ENCODE peak calls at places on chromosome 2, in four cellular contexts. E, F, B and C are unnamed samples.

GRCh38 chr2:219416233-219416598 is 2.0 kb upstream of the DES start:
- DNase-seq in E (no peak), F (no peak), B (no peak), C (no peak)

GRCh38 chr2:120919771-120920437 is 184.2 kb downstream of the GLI2 start:
- DNase-seq in E (no peak), F (no peak), B (no peak), C (no peak)

GRCh38 chr2:231245253-231246094 is 47.0 kb downstream of the ARMC9 start:
- DNase-seq in E (no peak), F (no peak), B (no peak), C (no peak)

GRCh38 chr2:215884741-215885140 is 128.6 kb downstream of the MREG start:
- DNase-seq in E (no peak), F (no peak), B (no peak), C (no peak)

GRCh38 chr2:50850290-50850969 is 181.5 kb downstream of the NRXN1 start:
- DNase-seq in E (no peak), F (no peak), B (no peak), C (no peak)

GRCh38 chr2:30147715-30148611 is 1.2 kb downstream of the YPEL5 start:
- DNase-seq in E (no peak), F (peak), B (peak), C (no peak)

GRCh38 chr2:1717129-1717528 is 27.2 kb downstream of the PXDN start:
- DNase-seq in E (no peak), F (no peak), B (no peak), C (no peak)

GRCh38 chr2:153235516-153235915 is 243.0 kb downstream of the RPRM start:
- DNase-seq in E (no peak), F (no peak), B (no peak), C (no peak)

GRCh38 chr2:102510791-102511575 is 38.0 kb downstream of the SLC9A4 start:
- DNase-seq in E (no peak), F (no peak), B (no peak), C (no peak)

GRCh38 chr2:237892936-237893595 is 33.6 kb downstream of the RAMP1 start:
- DNase-seq in E (no peak), F (no peak), B (no peak), C (no peak)

GRCh38 chr2:223052710-223053261 is 796 bp downstream of the KCNE4 start:
- DNase-seq in E (no peak), F (no peak), B (no peak), C (no peak)

GRCh38 chr2:187138240-187138639 is 289.3 kb upstream of the ZSWIM2 start:
- DNase-seq in E (peak), F (peak), B (no peak), C (peak)

GRCh38 chr2:156999657-157000056 is 257.8 kb upstream of the GALNT5 start:
- DNase-seq in E (no peak), F (no peak), B (no peak), C (no peak)

GRCh38 chr2:201959626-201960025 is 74.0 kb upstream of the FZD7 start:
- DNase-seq in E (no peak), F (no peak), B (no peak), C (no peak)

GRCh38 chr2:180322781-180323180 is 315.7 kb upstream of the CWC22 start:
- DNase-seq in E (no peak), F (no peak), B (no peak), C (no peak)

GRCh38 chr2:170518911-170519310 is 196.2 kb upstream of the SP5 start:
- DNase-seq in E (no peak), F (no peak), B (no peak), C (no peak)

GRCh38 chr2:102111823-102112222 is 30.7 kb upstream of the IL1R1 start:
- DNase-seq in E (no peak), F (peak), B (no peak), C (no peak)

GRCh38 chr2:137969418-137969765 is 5.1 kb downstream of the HNMT start:
- DNase-seq in E (no peak), F (no peak), B (no peak), C (no peak)

GRCh38 chr2:75587954-75588587 is 27.3 kb upstream of the EVA1A start:
- DNase-seq in E (no peak), F (no peak), B (no peak), C (no peak)

GRCh38 chr2:202249521-202249850 is 11.1 kb upstream of the SUMO1 start:
- DNase-seq in E (no peak), F (no peak), B (no peak), C (no peak)

GRCh38 chr2:206869824-206870495 is 69.4 kb upstream of the CPO start:
- DNase-seq in E (no peak), F (no peak), B (no peak), C (no peak)

DNA sequence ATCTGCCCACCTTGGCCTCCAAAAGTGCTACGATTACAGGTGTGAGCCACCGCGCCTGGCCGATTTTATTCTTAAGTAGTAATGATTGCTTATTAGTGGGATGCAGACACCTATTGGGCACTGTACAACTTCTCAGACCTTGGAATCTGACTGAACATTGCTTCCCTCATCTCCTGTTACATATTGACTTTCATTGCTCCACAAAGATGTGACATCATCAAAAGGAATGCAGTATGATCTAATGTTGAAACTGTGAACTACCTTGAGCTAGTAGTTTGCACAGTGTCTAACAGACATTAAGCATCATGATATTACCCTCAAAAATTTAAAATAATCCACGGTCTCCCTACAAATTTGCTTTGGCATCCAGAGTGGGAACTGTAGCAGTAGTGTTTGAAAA is 109.8 kb upstream of the SIX2 start:
- DNase-seq in E (no peak), F (peak), B (no peak), C (peak)
- TF ChIP-seq TCF7L2 in E (no peak), F (no peak), B (no peak), C (no peak)

GRCh38 chr2:143473206-143473605 is 344.0 kb downstream of the ARHGAP15 start:
- DNase-seq in E (no peak), F (no peak), B (no peak), C (no peak)

GRCh38 chr2:143477724-143478443 is 348.7 kb downstream of the ARHGAP15 start:
- DNase-seq in E (no peak), F (no peak), B (no peak), C (no peak)

GRCh38 chr2:143475131-143475784 is 346.0 kb downstream of the ARHGAP15 start:
- DNase-seq in E (no peak), F (no peak), B (no peak), C (no peak)

GRCh38 chr2:143474568-143474967 is 345.3 kb downstream of the ARHGAP15 start:
- DNase-seq in E (no peak), F (no peak), B (no peak), C (no peak)

DNA sequence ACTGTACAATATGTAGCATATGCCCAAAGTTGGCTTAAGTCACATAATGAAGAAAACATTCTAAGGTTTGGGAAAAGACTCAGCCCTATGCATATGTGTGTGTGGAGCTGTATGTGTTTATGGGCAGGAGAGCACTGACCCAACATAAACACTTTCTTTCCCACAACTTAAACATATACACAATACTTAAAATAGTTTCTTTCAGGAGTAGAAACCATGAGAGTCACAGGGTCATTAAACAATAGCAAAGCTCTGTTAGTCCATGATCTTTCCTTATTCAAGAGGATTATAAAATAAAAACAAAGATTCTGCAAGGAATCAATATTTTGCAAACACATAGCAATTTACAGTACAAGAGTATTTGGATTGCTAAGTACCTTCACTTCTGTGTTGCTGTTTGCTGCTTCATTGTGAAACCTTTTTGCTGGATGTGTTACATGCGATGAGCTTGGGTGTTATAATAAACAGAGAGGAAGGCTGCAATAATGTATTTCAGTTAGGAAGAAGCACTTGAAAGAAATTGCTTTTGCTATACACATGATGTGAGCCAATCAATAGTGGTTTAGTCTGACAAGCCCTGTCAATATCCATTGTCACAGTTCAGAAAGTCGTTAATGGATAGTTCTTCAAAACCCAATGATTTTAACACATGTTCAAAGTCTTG is 347.3 kb downstream of the ARHGAP15 start:
- DNase-seq in E (no peak), F (no peak), B (no peak), C (no peak)
- TF ChIP-seq POLR2AphosphoS5 in E (no peak), F (no peak), B (no peak), C (no peak)

DNA sequence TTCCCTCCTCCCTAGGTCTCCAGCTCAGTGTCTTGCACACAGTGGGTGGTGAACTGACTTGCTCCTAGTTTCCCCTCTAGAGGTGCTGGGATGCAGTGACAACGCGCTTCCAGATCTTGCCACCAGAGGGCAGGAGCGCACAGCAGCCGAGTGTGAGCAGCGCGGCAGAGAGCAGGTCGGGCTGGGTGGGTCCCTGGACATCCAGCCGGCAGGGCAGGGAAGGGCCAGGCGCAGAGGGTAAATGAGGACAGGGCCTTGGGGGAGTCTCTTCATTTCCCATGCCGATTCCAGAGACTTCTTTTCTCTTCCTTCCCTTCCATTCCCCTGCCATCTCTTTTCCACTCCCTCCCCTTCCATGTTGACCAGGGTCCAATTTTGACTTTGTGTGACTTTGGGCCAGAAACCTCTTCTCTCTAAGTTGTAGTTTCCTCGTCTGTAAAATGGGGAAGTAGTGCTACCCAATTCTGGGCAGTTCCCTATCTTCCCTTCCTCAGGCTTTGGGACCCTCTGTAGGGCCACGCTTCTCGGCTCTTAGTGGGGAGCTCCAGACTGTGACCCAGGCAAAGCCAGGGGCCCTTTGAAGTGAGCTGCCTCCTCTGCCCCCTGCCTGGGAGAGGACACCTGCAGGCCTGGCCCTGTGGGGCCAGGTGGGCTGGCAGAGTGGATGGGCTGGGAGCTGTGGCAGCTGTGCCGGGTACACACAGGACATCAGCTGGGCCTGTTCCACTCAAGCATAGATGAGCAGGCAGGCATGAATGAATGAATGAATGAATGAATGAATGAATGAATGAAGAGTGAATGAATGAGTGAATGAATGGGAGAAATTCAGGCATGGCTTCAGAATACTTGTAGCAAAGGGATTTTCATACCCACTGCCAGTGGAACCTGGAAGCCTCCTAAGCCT is 43.3 kb upstream of the TAF1B start:
- DNase-seq in E (peak), F (peak), B (peak), C (peak)
- TF ChIP-seq TCF7L2 in E (no peak), F (no peak), B (no peak), C (peak)

GRCh38 chr2:159030674-159031380 is 62.4 kb downstream of the TANC1 start:
- DNase-seq in E (peak), F (peak), B (peak), C (no peak)
- TF ChIP-seq POLR2AphosphoS5 in E (no peak), F (no peak), B (no peak), C (no peak)

GRCh38 chr2:77521931-77522470 is at the start of gene LRRTM4:
- DNase-seq in E (no peak), F (no peak), B (no peak), C (no peak)
- TF ChIP-seq TCF7L2 in E (no peak), F (no peak), B (no peak), C (no peak)

DNA sequence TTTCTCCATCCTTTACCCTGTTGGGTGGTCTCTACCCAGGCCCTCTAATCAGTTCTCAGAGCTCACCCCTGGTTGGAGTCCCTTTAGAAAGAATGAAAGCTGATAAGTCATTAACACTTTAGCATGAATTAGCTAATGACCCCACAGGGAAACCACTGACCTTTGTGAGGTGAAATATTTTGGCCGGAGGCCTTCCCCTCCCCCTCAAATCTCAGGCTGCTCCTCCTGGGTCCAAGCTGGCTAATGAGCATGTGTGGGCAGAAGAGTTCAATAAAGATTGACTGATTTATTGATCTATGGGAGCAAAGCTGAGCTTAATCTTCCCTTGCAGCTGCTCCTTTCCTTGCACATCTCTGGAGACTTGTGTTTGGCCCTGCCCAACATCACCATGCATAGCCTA is 78.8 kb upstream of the CCDC85A start:
- DNase-seq in E (no peak), F (no peak), B (no peak), C (no peak)
- TF ChIP-seq POLR2AphosphoS5 in E (no peak), F (no peak), B (no peak), C (no peak)